ENCODE peak calls at places on chromosomes 4 and X, in five cellular contexts. One of them, this sample, is unnamed.
A peak's percentile ranks its signal among the peaks of the same experiment; 100 is the strongest.

GRCh38 chrX:57445046-57445445 is 146.8 kb upstream of the ZXDB start:
- DNase-seq in neuronal stem cell: no peak
- DNase-seq in H1: no peak
- DNase-seq in mesenchymal stem cell: no peak
- DNase-seq in trophoblast cell: peak; percentile 26
- DNase-seq in this sample: no peak

GRCh38 chrX:150446995-150447394 is 83.9 kb downstream of the MAMLD1 start:
- DNase-seq in neuronal stem cell: no peak
- DNase-seq in H1: no peak
- DNase-seq in mesenchymal stem cell: no peak
- DNase-seq in trophoblast cell: no peak
- DNase-seq in this sample: no peak

GRCh38 chrX:13899607-13900006 is 82.7 kb upstream of the GPM6B start:
- DNase-seq in neuronal stem cell: no peak
- DNase-seq in H1: no peak
- DNase-seq in mesenchymal stem cell: peak; percentile 30
- DNase-seq in trophoblast cell: no peak
- DNase-seq in this sample: no peak

GRCh38 chr4:101643201-101643600 is 147.3 kb upstream of the BANK1 start:
- DNase-seq in neuronal stem cell: no peak
- DNase-seq in H1: no peak
- DNase-seq in mesenchymal stem cell: no peak
- DNase-seq in trophoblast cell: no peak
- DNase-seq in this sample: no peak

GRCh38 chrX:9770319-9770718 is 4.7 kb upstream of the GPR143 start:
- DNase-seq in neuronal stem cell: no peak
- DNase-seq in H1: no peak
- DNase-seq in mesenchymal stem cell: peak; percentile 27
- DNase-seq in trophoblast cell: no peak
- DNase-seq in this sample: no peak

GRCh38 chr4:38872620-38873019 is 5.0 kb downstream of the FAM114A1 start:
- DNase-seq in neuronal stem cell: no peak
- DNase-seq in H1: no peak
- DNase-seq in mesenchymal stem cell: peak; percentile 89
- DNase-seq in trophoblast cell: peak; percentile 78
- DNase-seq in this sample: no peak

GRCh38 chr4:56139241-56139827 is 190.6 kb downstream of the CEP135 start:
- DNase-seq in neuronal stem cell: no peak
- DNase-seq in H1: no peak
- DNase-seq in mesenchymal stem cell: peak; percentile 49
- DNase-seq in trophoblast cell: no peak
- DNase-seq in this sample: no peak

GRCh38 chr4:18540349-18540748 is 518.8 kb upstream of the LCORL start:
- DNase-seq in neuronal stem cell: no peak
- DNase-seq in H1: no peak
- DNase-seq in mesenchymal stem cell: no peak
- DNase-seq in trophoblast cell: no peak
- DNase-seq in this sample: no peak

GRCh38 chr4:147463065-147463464 is 17.8 kb upstream of the EDNRA start:
- DNase-seq in neuronal stem cell: no peak
- DNase-seq in H1: no peak
- DNase-seq in mesenchymal stem cell: peak; percentile 8
- DNase-seq in trophoblast cell: no peak
- DNase-seq in this sample: no peak

GRCh38 chr4:72525938-72526337 is 43.1 kb downstream of the ADAMTS3 start:
- DNase-seq in neuronal stem cell: no peak
- DNase-seq in H1: no peak
- DNase-seq in mesenchymal stem cell: peak; percentile 26
- DNase-seq in trophoblast cell: no peak
- DNase-seq in this sample: no peak

GRCh38 chr4:101790521-101791188 is at the start of gene BANK1:
- DNase-seq in neuronal stem cell: peak; percentile 46
- DNase-seq in H1: peak; percentile 91
- DNase-seq in mesenchymal stem cell: peak; percentile 65
- DNase-seq in trophoblast cell: peak; percentile 20
- DNase-seq in this sample: peak; percentile 88

GRCh38 chr4:26433556-26433955 is 56.7 kb downstream of the CCKAR start:
- DNase-seq in neuronal stem cell: no peak
- DNase-seq in H1: no peak
- DNase-seq in mesenchymal stem cell: no peak
- DNase-seq in trophoblast cell: no peak
- DNase-seq in this sample: no peak

GRCh38 chr4:118898684-118899138 is 10.1 kb downstream of the SYNPO2 start:
- DNase-seq in neuronal stem cell: no peak
- DNase-seq in H1: no peak
- DNase-seq in mesenchymal stem cell: no peak
- DNase-seq in trophoblast cell: no peak
- DNase-seq in this sample: no peak

GRCh38 chr4:54281060-54281781 is 52.1 kb downstream of the PDGFRA start:
- DNase-seq in neuronal stem cell: no peak
- DNase-seq in H1: no peak
- DNase-seq in mesenchymal stem cell: peak; percentile 82
- DNase-seq in trophoblast cell: no peak
- DNase-seq in this sample: no peak

GRCh38 chr4:127140306-127140705 is 492.5 kb upstream of the INTU start:
- DNase-seq in neuronal stem cell: no peak
- DNase-seq in H1: no peak
- DNase-seq in mesenchymal stem cell: peak; percentile 55
- DNase-seq in trophoblast cell: no peak
- DNase-seq in this sample: no peak

GRCh38 chr4:36385951-36386561 is 104.6 kb downstream of the DTHD1 start:
- DNase-seq in neuronal stem cell: no peak
- DNase-seq in H1: no peak
- DNase-seq in mesenchymal stem cell: no peak
- DNase-seq in trophoblast cell: no peak
- DNase-seq in this sample: no peak

GRCh38 chrX:10278716-10279115 is 121.9 kb downstream of the CLCN4 start:
- DNase-seq in neuronal stem cell: no peak
- DNase-seq in H1: no peak
- DNase-seq in mesenchymal stem cell: no peak
- DNase-seq in trophoblast cell: no peak
- DNase-seq in this sample: no peak

GRCh38 chrX:154010330-154011087 is 9.2 kb downstream of the IRAK1 start:
- DNase-seq in neuronal stem cell: no peak
- DNase-seq in H1: no peak
- DNase-seq in mesenchymal stem cell: peak; percentile 44
- DNase-seq in trophoblast cell: peak; percentile 55
- DNase-seq in this sample: no peak

GRCh38 chr4:187006189-187006618 is 282.5 kb upstream of the FAT1 start:
- DNase-seq in neuronal stem cell: no peak
- DNase-seq in H1: no peak
- DNase-seq in mesenchymal stem cell: peak; percentile 21
- DNase-seq in trophoblast cell: peak; percentile 0
- DNase-seq in this sample: no peak

GRCh38 chrX:74383611-74384010 is 37.7 kb upstream of the SLC16A2 start:
- DNase-seq in neuronal stem cell: peak; percentile 3
- DNase-seq in H1: no peak
- DNase-seq in mesenchymal stem cell: peak; percentile 56
- DNase-seq in trophoblast cell: peak; percentile 3
- DNase-seq in this sample: peak; percentile 57

GRCh38 chr4:82360298-82361177 is 13.3 kb downstream of the HNRNPD start:
- DNase-seq in neuronal stem cell: peak; percentile 46
- DNase-seq in H1: no peak
- DNase-seq in mesenchymal stem cell: peak; percentile 70
- DNase-seq in trophoblast cell: no peak
- DNase-seq in this sample: no peak

GRCh38 chr4:148073349-148073748 is 341.5 kb downstream of the ARHGAP10 start:
- DNase-seq in neuronal stem cell: no peak
- DNase-seq in H1: no peak
- DNase-seq in mesenchymal stem cell: no peak
- DNase-seq in trophoblast cell: no peak
- DNase-seq in this sample: no peak

GRCh38 chr4:87896020-87896621 is 63.4 kb downstream of the MEPE start:
- DNase-seq in neuronal stem cell: no peak
- DNase-seq in H1: no peak
- DNase-seq in mesenchymal stem cell: peak; percentile 83
- DNase-seq in trophoblast cell: peak; percentile 28
- DNase-seq in this sample: peak; percentile 67

GRCh38 chrX:1534321-1535168 is 2.4 kb downstream of the P2RY8 start:
- DNase-seq in neuronal stem cell: no peak
- DNase-seq in H1: peak; percentile 60
- DNase-seq in mesenchymal stem cell: no peak
- DNase-seq in trophoblast cell: no peak
- DNase-seq in this sample: peak; percentile 82

GRCh38 chr4:929970-930625 is 2.0 kb downstream of the GAK start:
- DNase-seq in neuronal stem cell: no peak
- DNase-seq in H1: no peak
- DNase-seq in mesenchymal stem cell: peak; percentile 67
- DNase-seq in trophoblast cell: no peak
- DNase-seq in this sample: no peak

GRCh38 chrX:68112321-68112720 is 321.0 kb downstream of the OPHN1 start:
- DNase-seq in neuronal stem cell: no peak
- DNase-seq in H1: no peak
- DNase-seq in mesenchymal stem cell: no peak
- DNase-seq in trophoblast cell: no peak
- DNase-seq in this sample: no peak

GRCh38 chrX:114251575-114251974 is 332.3 kb upstream of the HTR2C start:
- DNase-seq in neuronal stem cell: no peak
- DNase-seq in H1: no peak
- DNase-seq in mesenchymal stem cell: no peak
- DNase-seq in trophoblast cell: no peak
- DNase-seq in this sample: no peak

GRCh38 chrX:119155416-119156035 is 27.9 kb upstream of the KIAA1210 start:
- DNase-seq in neuronal stem cell: no peak
- DNase-seq in H1: no peak
- DNase-seq in mesenchymal stem cell: peak; percentile 1
- DNase-seq in trophoblast cell: no peak
- DNase-seq in this sample: no peak

GRCh38 chr4:115485402-115485801 is 372.0 kb upstream of the NDST4 start:
- DNase-seq in neuronal stem cell: no peak
- DNase-seq in H1: no peak
- DNase-seq in mesenchymal stem cell: no peak
- DNase-seq in trophoblast cell: no peak
- DNase-seq in this sample: no peak

GRCh38 chrX:68684291-68684918 is 36.9 kb downstream of the STARD8 start:
- DNase-seq in neuronal stem cell: no peak
- DNase-seq in H1: peak; percentile 51
- DNase-seq in mesenchymal stem cell: peak; percentile 13
- DNase-seq in trophoblast cell: peak; percentile 26
- DNase-seq in this sample: no peak

GRCh38 chr4:76718806-76719205 is 179.1 kb downstream of the SOWAHB start:
- DNase-seq in neuronal stem cell: no peak
- DNase-seq in H1: no peak
- DNase-seq in mesenchymal stem cell: no peak
- DNase-seq in trophoblast cell: no peak
- DNase-seq in this sample: no peak

GRCh38 chr4:8180310-8181093 is 18.6 kb upstream of the SH3TC1 start:
- DNase-seq in neuronal stem cell: no peak
- DNase-seq in H1: no peak
- DNase-seq in mesenchymal stem cell: no peak
- DNase-seq in trophoblast cell: no peak
- DNase-seq in this sample: no peak

GRCh38 chr4:182973421-182974340 is 56.5 kb upstream of the DCTD start:
- DNase-seq in neuronal stem cell: no peak
- DNase-seq in H1: no peak
- DNase-seq in mesenchymal stem cell: peak; percentile 26
- DNase-seq in trophoblast cell: no peak
- DNase-seq in this sample: no peak

GRCh38 chr4:60805500-60806313 is 394.4 kb upstream of the ADGRL3 start:
- DNase-seq in neuronal stem cell: peak; percentile 21
- DNase-seq in H1: no peak
- DNase-seq in mesenchymal stem cell: peak; percentile 44
- DNase-seq in trophoblast cell: peak; percentile 4
- DNase-seq in this sample: no peak

DNA sequence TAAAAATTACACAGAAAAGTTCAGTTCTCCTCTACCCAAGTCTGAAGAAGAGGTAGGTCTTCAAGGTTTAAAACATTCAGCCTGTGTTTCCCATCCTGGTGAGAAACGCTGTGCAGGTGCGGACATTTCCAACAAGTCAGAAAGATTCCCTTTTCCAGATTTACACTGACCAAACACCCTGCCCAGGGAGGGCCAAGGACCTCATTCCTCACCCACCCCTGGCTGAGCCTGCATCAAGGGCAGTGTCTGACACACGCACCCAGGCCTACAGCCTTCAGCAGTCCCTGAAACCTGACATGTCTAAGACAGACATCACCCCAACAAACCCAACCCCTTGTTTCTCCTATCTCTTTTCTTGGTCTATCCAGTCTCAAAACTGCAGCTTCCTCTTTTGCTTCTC is 105.9 kb downstream of the APBB2 start:
- DNase-seq in neuronal stem cell: no peak
- DNase-seq in H1: no peak
- DNase-seq in mesenchymal stem cell: no peak
- DNase-seq in trophoblast cell: no peak
- DNase-seq in this sample: no peak
- H2BK12ac ChIP-seq in neuronal stem cell: no peak overlapping the region
- H2BK12ac ChIP-seq in H1: no peak overlapping the region
- H2BK12ac ChIP-seq in mesenchymal stem cell: no peak overlapping the region
- H2BK12ac ChIP-seq in trophoblast cell: no peak overlapping the region
- H2BK12ac ChIP-seq in this sample: no peak overlapping the region

DNA sequence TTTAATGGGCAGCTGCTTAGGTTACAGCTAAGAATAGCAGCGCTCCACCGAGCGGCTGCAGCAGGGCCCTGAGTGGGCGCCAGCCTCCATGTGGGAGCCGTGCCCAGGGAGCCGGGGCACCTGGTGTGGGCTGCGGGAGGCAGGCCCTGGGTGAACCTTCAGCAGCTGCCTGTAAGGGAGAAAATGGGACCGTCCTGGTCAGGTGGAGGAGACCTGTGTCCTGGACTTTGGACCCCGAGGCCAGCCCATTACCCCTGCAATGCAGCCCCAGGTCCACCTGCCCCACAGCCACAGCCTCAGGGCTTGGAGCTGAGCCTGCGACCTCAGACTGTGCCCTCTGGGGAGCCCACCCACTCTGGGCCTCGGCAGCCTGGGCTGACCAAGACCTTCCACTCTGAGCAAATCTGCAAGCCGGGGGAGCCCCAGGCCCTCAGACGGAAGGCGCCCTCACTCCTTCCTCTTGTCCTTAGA is 21.2 kb downstream of the MSANTD1 start:
- DNase-seq in neuronal stem cell: no peak
- DNase-seq in H1: peak; percentile 44
- DNase-seq in mesenchymal stem cell: no peak
- DNase-seq in trophoblast cell: no peak
- DNase-seq in this sample: no peak
- H2BK12ac ChIP-seq in neuronal stem cell: peak overlapping the region; percentile 31
- H2BK12ac ChIP-seq in H1: no peak overlapping the region
- H2BK12ac ChIP-seq in mesenchymal stem cell: no peak overlapping the region
- H2BK12ac ChIP-seq in trophoblast cell: no peak overlapping the region
- H2BK12ac ChIP-seq in this sample: no peak overlapping the region

GRCh38 chrX:34365482-34365881 is 233.4 kb upstream of the FAM47A start:
- DNase-seq in neuronal stem cell: peak; percentile 0
- DNase-seq in H1: no peak
- DNase-seq in mesenchymal stem cell: peak; percentile 22
- DNase-seq in trophoblast cell: no peak
- DNase-seq in this sample: no peak
- H2BK12ac ChIP-seq in neuronal stem cell: no peak overlapping the region
- H2BK12ac ChIP-seq in H1: no peak overlapping the region
- H2BK12ac ChIP-seq in mesenchymal stem cell: no peak overlapping the region
- H2BK12ac ChIP-seq in trophoblast cell: no peak overlapping the region
- H2BK12ac ChIP-seq in this sample: no peak overlapping the region

DNA sequence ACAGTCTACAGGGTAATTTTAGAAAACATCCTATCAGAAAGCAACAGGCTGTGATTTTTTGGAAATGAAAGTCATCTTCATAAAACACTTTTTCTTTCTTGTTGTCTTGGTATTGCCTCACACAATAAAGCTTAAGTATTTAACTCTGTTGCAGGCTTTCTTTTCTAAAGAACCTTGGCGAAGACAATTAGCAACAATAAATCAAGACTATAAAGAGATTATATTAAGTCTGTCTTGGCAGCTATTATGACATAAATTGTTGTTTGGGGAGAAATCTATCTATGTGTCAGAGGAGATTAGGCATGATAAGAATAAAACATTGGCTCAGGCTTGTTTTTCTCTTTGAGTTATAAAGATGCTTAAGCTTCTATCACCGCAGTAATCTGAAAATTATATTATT is 1774.8 kb downstream of the ARAP2 start:
- DNase-seq in neuronal stem cell: no peak
- DNase-seq in H1: no peak
- DNase-seq in mesenchymal stem cell: no peak
- DNase-seq in trophoblast cell: no peak
- DNase-seq in this sample: no peak
- H2BK12ac ChIP-seq in neuronal stem cell: no peak overlapping the region
- H2BK12ac ChIP-seq in H1: no peak overlapping the region
- H2BK12ac ChIP-seq in mesenchymal stem cell: no peak overlapping the region
- H2BK12ac ChIP-seq in trophoblast cell: no peak overlapping the region
- H2BK12ac ChIP-seq in this sample: no peak overlapping the region

This sample was measured in H9.